ENCODE peak calls at places on chromosome 4, in four cellular contexts. C is H1, P is IMR-90, D is mesendoderm. H is an unnamed sample.

GRCh38 chr4:13535708-13536361 is 8.5 kb downstream of the NKX3-2 start:
- DNase-seq in C (peak), P (no peak), D (no peak), H (no peak)

GRCh38 chr4:20044502-20044911 is 207.2 kb upstream of the SLIT2 start:
- DNase-seq in C (no peak), P (peak), D (no peak), H (no peak)

GRCh38 chr4:4992833-4993232 is 26.4 kb downstream of the CYTL1 start:
- DNase-seq in C (no peak), P (no peak), D (no peak), H (no peak)

GRCh38 chr4:102832105-102832504 is 4.8 kb upstream of the UBE2D3 start:
- DNase-seq in C (no peak), P (no peak), D (no peak), H (no peak)

GRCh38 chr4:56953680-56954520 is 23.5 kb downstream of the NOA1 start:
- DNase-seq in C (no peak), P (no peak), D (no peak), H (no peak)

GRCh38 chr4:6641164-6641970 is 882 bp downstream of the MRFAP1 start:
- DNase-seq in C (no peak), P (peak), D (peak), H (no peak)

GRCh38 chr4:41120297-41121217 is 93.8 kb downstream of the APBB2 start:
- DNase-seq in C (no peak), P (peak), D (no peak), H (no peak)

GRCh38 chr4:1021386-1022050 is 10.1 kb downstream of the FGFRL1 start:
- DNase-seq in C (no peak), P (no peak), D (no peak), H (no peak)

GRCh38 chr4:630661-631060 is 5.3 kb downstream of the PDE6B start:
- DNase-seq in C (no peak), P (no peak), D (no peak), H (peak)

GRCh38 chr4:103422467-103423219 is 224.5 kb upstream of the CENPE start:
- DNase-seq in C (no peak), P (no peak), D (no peak), H (no peak)

GRCh38 chr4:81565137-81565870 is 93.6 kb upstream of the RASGEF1B start:
- DNase-seq in C (no peak), P (no peak), D (peak), H (no peak)

GRCh38 chr4:147599764-147600163 is 17.4 kb upstream of the TMEM184C start:
- DNase-seq in C (no peak), P (peak), D (peak), H (no peak)
- H2BK5ac ChIP-seq in C (no peak), P (peak), D (no peak), H (no peak)

GRCh38 chr4:139557506-139558110 is 1.6 kb upstream of the SETD7 start:
- DNase-seq in C (no peak), P (no peak), D (peak), H (no peak)
- H3K56ac ChIP-seq in C (no peak), P (no peak), D (peak), H (no peak)

DNA sequence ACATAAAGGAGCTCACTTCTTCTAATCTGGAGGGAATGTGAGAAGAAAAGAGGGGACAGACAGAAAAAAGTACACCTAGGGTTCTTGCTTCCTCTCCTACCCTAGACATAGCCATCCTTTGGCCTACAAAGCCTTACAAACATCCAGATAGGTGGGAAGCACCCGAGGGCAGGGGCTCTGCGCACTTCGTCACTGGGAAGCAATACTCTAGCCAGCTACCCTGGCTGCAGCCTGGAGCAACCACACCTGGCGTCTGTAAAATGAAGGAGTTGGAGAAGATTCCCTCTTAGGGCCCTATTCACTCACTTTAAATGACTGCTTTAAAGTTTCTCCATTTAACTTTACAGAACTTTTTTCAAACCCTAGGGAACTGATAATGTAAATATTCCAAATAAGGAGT is 65.7 kb upstream of the NOCT start:
- DNase-seq in C (peak), P (no peak), D (no peak), H (no peak)
- H2BK5ac ChIP-seq in C (no peak), P (no peak), D (no peak), H (no peak)

GRCh38 chr4:95732061-95732460 is 107.8 kb upstream of the PDHA2 start:
- DNase-seq in C (no peak), P (no peak), D (no peak), H (no peak)
- H3K56ac ChIP-seq in C (no peak), P (no peak), D (no peak), H (no peak)

GRCh38 chr4:121283319-121283718 is 97.5 kb downstream of the QRFPR start:
- DNase-seq in C (no peak), P (no peak), D (no peak), H (no peak)
- H2BK5ac ChIP-seq in C (no peak), P (no peak), D (no peak), H (no peak)